ENCODE peak calls at places on chromosomes 11 and 22, in nine cellular contexts. I is GM23248, V is K562, D is fibroblast of lung, B is GM23338, O is mammary epithelial cell, P is endothelial cell of umbilical vein, K is HCT116, Z is neural progenitor cell. Q is an unnamed sample.

GRCh38 chr11:34313099-34313517 is 44.7 kb downstream of the ABTB2 start:
- DNase-seq in I (peak), Z (no peak), P (no peak), V (no peak), B (peak), K (no peak), D (peak), O (peak), Q (no peak)

GRCh38 chr11:103970850-103971249 is 65.6 kb upstream of the DDI1 start:
- DNase-seq in I (no peak), Z (no peak), O (no peak), D (no peak), K (no peak), P (no peak), B (no peak), V (no peak), Q (no peak)

GRCh38 chr11:17129003-17129402 is 51.5 kb upstream of the RPS13 start:
- DNase-seq in B (no peak), O (peak), P (no peak), K (no peak), D (peak), V (no peak), I (peak), Z (no peak), Q (no peak)

GRCh38 chr11:118217575-118217974 is 7.2 kb downstream of the JAML start:
- DNase-seq in D (no peak), Z (no peak), I (no peak), V (no peak), P (no peak), B (no peak), O (no peak), K (no peak), Q (no peak)

GRCh38 chr11:74170694-74171629 is at the start of the genes C2CD3 and PPME1:
- DNase-seq in K (peak), V (peak), P (peak), D (peak), B (peak), I (peak), O (peak), Z (peak), Q (peak)

GRCh38 chr11:92843455-92843854 is 126.0 kb upstream of the MTNR1B start:
- DNase-seq in V (no peak), P (no peak), D (no peak), I (no peak), Z (no peak), O (peak), K (no peak), B (no peak), Q (no peak)

GRCh38 chr11:94219771-94220170 is 84.6 kb upstream of the IZUMO1R start:
- DNase-seq in P (no peak), D (no peak), K (no peak), Z (no peak), B (peak), O (no peak), I (no peak), V (no peak), Q (no peak)

GRCh38 chr11:36139767-36140166 is 149.5 kb downstream of the COMMD9 start:
- DNase-seq in K (no peak), I (no peak), O (no peak), V (no peak), Z (no peak), D (no peak), B (no peak), P (no peak), Q (no peak)

GRCh38 chr11:36409152-36409713 is 100.8 kb downstream of the TRAF6 start:
- DNase-seq in V (peak), K (no peak), B (no peak), Z (no peak), P (peak), I (no peak), D (peak), O (no peak), Q (no peak)

GRCh38 chr11:64619811-64620285 is 28.8 kb downstream of the SLC22A12 start:
- DNase-seq in O (peak), Z (peak), I (peak), P (peak), K (peak), V (peak), B (peak), D (peak), Q (peak)

GRCh38 chr11:19935507-19935906 is 222.9 kb downstream of the NAV2 start:
- DNase-seq in I (peak), P (peak), D (peak), K (no peak), O (peak), V (no peak), B (peak), Z (peak), Q (no peak)

GRCh38 chr11:110433393-110434333 is 3.9 kb downstream of the FDX1 start:
- DNase-seq in O (peak), D (peak), V (peak), I (peak), P (peak), Z (no peak), K (no peak), B (peak), Q (no peak)

GRCh38 chr22:23072911-23073491 is 2.7 kb downstream of the GNAZ start:
- DNase-seq in Z (no peak), B (peak), O (peak), K (no peak), P (no peak), V (no peak), I (no peak), D (peak), Q (no peak)

GRCh38 chr22:19798320-19798665 is 37.7 kb downstream of the TBX1 start:
- DNase-seq in D (no peak), K (no peak), V (no peak), O (no peak), I (no peak), P (no peak), Z (no peak), B (no peak), Q (no peak)

GRCh38 chr22:17100621-17101020 is 15.8 kb downstream of the IL17RA start:
- DNase-seq in I (no peak), V (no peak), B (no peak), O (no peak), P (no peak), Z (no peak), K (no peak), D (no peak), Q (no peak)

GRCh38 chr11:2916114-2916891 is 12.9 kb downstream of the PHLDA2 start:
- DNase-seq in V (no peak), B (no peak), O (no peak), Z (no peak), I (no peak), P (no peak), D (no peak), K (no peak), Q (no peak)

GRCh38 chr11:6545917-6546605 is 49.0 kb downstream of the DNHD1 start:
- DNase-seq in O (no peak), B (no peak), D (no peak), Z (no peak), P (no peak), K (no peak), I (no peak), V (no peak), Q (no peak)

GRCh38 chr11:36235750-36236149 is 53.5 kb downstream of the COMMD9 start:
- DNase-seq in K (no peak), Z (no peak), P (no peak), B (no peak), D (peak), V (no peak), O (no peak), I (peak), Q (no peak)

DNA sequence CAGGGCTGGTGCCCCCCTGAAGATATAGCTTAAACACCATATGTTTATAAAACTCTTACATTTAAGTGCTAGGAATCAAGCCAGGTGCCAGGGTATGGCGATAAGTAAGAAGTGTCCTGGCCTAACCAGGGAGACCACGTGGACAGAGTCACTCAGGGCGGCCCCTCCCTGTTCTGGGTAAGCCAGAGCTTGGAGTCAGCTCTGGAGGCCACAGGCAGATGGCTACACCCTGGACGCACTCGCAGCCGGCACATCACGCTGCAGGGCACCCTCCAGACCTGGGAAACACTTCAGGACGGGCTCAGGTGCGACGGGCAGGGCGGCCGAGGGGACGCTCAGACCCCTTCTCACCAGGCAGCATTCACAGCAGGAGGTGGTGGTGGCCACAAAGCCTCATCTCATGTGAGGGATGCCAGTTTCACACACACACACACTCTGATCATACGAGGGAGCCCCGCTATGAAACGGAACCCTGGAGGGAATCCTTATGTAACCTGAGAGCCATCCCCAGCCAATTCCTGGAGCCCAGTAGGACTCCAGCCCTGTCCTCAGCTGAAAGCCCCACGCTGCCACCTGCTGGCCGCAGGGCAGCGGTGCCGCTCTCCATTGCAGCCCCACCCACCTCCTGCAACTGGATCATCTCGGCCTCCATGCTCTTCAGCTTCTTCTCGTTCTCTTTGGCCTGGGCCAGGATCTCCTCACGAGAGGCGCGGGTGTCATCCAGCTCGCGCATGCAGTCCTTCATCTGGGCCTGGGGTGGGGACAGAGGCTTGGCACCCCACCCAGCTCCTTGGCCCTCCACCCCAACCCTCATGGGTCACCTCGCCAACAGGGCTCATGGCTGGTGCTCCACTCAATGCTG is 33.4 kb downstream of the APOL1 start:
- DNase-seq in V (peak), B (peak), O (peak), D (peak), K (peak), P (peak), I (peak), Z (peak), Q (peak)
- H3K27ac ChIP-seq in V (no peak), B (no peak), O (no peak), D (peak), K (no peak), P (no peak), I (peak), Z (no peak), Q (no peak)

GRCh38 chr11:61515686-61516085 is 7.1 kb downstream of the LRRC10B start:
- DNase-seq in Z (no peak), B (peak), V (no peak), D (no peak), K (no peak), I (no peak), P (no peak), O (no peak), Q (no peak)
- TF ChIP-seq EZH2 in Z (no peak), B (no peak), V (no peak), D (no peak), K (no peak), I (no peak), P (no peak), O (no peak), Q (no peak)

GRCh38 chr11:60700689-60701508 is 1.5 kb downstream of the MS4A8 start:
- DNase-seq in I (peak), P (peak), O (no peak), B (peak), D (no peak), V (peak), Z (peak), K (peak), Q (no peak)
- H3K27ac ChIP-seq in I (no peak), P (no peak), O (no peak), B (no peak), D (no peak), V (no peak), Z (no peak), K (no peak), Q (no peak)

DNA sequence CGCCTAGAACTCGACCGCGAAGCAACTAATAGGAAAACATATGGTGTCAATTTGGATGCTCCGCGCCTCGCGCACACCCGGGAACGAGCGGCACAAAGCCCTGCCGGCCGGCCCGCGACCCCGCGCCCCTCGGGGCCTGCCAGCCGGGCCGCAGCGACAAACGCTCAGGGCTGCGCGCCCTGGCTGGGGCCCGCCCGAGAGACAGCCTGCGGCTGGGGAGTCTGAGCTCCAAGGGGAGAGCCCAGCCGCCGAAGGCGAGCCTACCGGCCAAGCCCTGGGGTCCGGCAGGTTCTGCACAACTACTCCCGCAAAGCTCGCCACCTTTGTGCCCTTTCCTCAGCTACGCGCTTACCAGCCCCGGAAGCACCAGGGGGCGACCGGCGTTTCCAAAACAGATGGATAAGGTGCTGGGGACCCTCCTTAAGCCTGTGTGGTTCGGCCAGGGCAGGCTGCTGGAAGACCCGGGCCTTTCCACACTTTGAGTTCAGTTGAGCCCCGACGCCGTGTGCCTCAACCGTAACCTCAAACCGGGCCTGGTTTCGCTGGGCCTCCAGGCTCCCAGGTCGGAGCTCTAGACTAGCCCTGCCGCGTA is 6.0 kb downstream of the PAX6 start:
- DNase-seq in O (no peak), I (no peak), Z (peak), B (peak), K (no peak), P (no peak), V (no peak), D (peak), Q (no peak)
- TF ChIP-seq EZH2 in O (no peak), I (peak), Z (no peak), B (peak), K (no peak), P (peak), V (no peak), D (no peak), Q (no peak)

Q was measured in SK-N-MC.